ENCODE peak calls at places on chromosomes 3 and 15, in four cellular contexts. One of them, this sample, is unnamed.

GRCh38 chr15:73782339-73782979 is 29.3 kb upstream of the INSYN1 start:
- DNase-seq in B cell: no peak
- DNase-seq in stimulated activated CD4-positive, alpha-beta T cell treated with anti-CD3 and anti-CD28 coated beads, TNF-alpha, amount 100 ng/mL, for 24 hours: no peak
- DNase-seq in hypothalamus: no peak
- DNase-seq in this sample: no peak

GRCh38 chr3:10783360-10784346 is 32.4 kb upstream of the SLC6A11 start:
- DNase-seq in B cell: peak; percentile 38
- DNase-seq in stimulated activated CD4-positive, alpha-beta T cell treated with anti-CD3 and anti-CD28 coated beads, TNF-alpha, amount 100 ng/mL, for 24 hours: no peak
- DNase-seq in hypothalamus: no peak
- DNase-seq in this sample: no peak

GRCh38 chr3:15923640-15924405 is 126.0 kb upstream of the ANKRD28 start:
- DNase-seq in B cell: no peak
- DNase-seq in stimulated activated CD4-positive, alpha-beta T cell treated with anti-CD3 and anti-CD28 coated beads, TNF-alpha, amount 100 ng/mL, for 24 hours: no peak
- DNase-seq in hypothalamus: no peak
- DNase-seq in this sample: no peak

GRCh38 chr3:60314064-60314463 is 937.2 kb downstream of the FHIT start:
- DNase-seq in B cell: no peak
- DNase-seq in stimulated activated CD4-positive, alpha-beta T cell treated with anti-CD3 and anti-CD28 coated beads, TNF-alpha, amount 100 ng/mL, for 24 hours: no peak
- DNase-seq in hypothalamus: no peak
- DNase-seq in this sample: no peak

GRCh38 chr3:59836525-59836924 is 786.7 kb upstream of the CFAP20DC start:
- DNase-seq in B cell: no peak
- DNase-seq in stimulated activated CD4-positive, alpha-beta T cell treated with anti-CD3 and anti-CD28 coated beads, TNF-alpha, amount 100 ng/mL, for 24 hours: no peak
- DNase-seq in hypothalamus: no peak
- DNase-seq in this sample: no peak

GRCh38 chr15:39743611-39744010 is 39.0 kb downstream of the FSIP1 start:
- DNase-seq in B cell: no peak
- DNase-seq in stimulated activated CD4-positive, alpha-beta T cell treated with anti-CD3 and anti-CD28 coated beads, TNF-alpha, amount 100 ng/mL, for 24 hours: no peak
- DNase-seq in hypothalamus: no peak
- DNase-seq in this sample: no peak

GRCh38 chr3:166608132-166608531 is 770.9 kb upstream of the BCHE start:
- DNase-seq in B cell: no peak
- DNase-seq in stimulated activated CD4-positive, alpha-beta T cell treated with anti-CD3 and anti-CD28 coated beads, TNF-alpha, amount 100 ng/mL, for 24 hours: no peak
- DNase-seq in hypothalamus: no peak
- DNase-seq in this sample: no peak

GRCh38 chr15:83398591-83398990 is 48.5 kb upstream of the SH3GL3 start:
- DNase-seq in B cell: no peak
- DNase-seq in stimulated activated CD4-positive, alpha-beta T cell treated with anti-CD3 and anti-CD28 coated beads, TNF-alpha, amount 100 ng/mL, for 24 hours: no peak
- DNase-seq in hypothalamus: no peak
- DNase-seq in this sample: no peak

GRCh38 chr3:58191361-58191991 is 19.3 kb downstream of the DNASE1L3 start:
- DNase-seq in B cell: no peak
- DNase-seq in stimulated activated CD4-positive, alpha-beta T cell treated with anti-CD3 and anti-CD28 coated beads, TNF-alpha, amount 100 ng/mL, for 24 hours: no peak
- DNase-seq in hypothalamus: no peak
- DNase-seq in this sample: no peak

GRCh38 chr3:128851601-128852000 is 27.8 kb upstream of the ACAD9 start:
- DNase-seq in B cell: no peak
- DNase-seq in stimulated activated CD4-positive, alpha-beta T cell treated with anti-CD3 and anti-CD28 coated beads, TNF-alpha, amount 100 ng/mL, for 24 hours: no peak
- DNase-seq in hypothalamus: no peak
- DNase-seq in this sample: no peak

GRCh38 chr3:97384581-97384980 is 380.0 kb upstream of the ARL6 start:
- DNase-seq in B cell: no peak
- DNase-seq in stimulated activated CD4-positive, alpha-beta T cell treated with anti-CD3 and anti-CD28 coated beads, TNF-alpha, amount 100 ng/mL, for 24 hours: no peak
- DNase-seq in hypothalamus: no peak
- DNase-seq in this sample: no peak

GRCh38 chr3:58074997-58075396 is 66.8 kb downstream of the FLNB start:
- DNase-seq in B cell: no peak
- DNase-seq in stimulated activated CD4-positive, alpha-beta T cell treated with anti-CD3 and anti-CD28 coated beads, TNF-alpha, amount 100 ng/mL, for 24 hours: peak; percentile 11
- DNase-seq in hypothalamus: no peak
- DNase-seq in this sample: no peak

GRCh38 chr3:109195812-109196211 is 59.3 kb downstream of the C3orf85 start:
- DNase-seq in B cell: no peak
- DNase-seq in stimulated activated CD4-positive, alpha-beta T cell treated with anti-CD3 and anti-CD28 coated beads, TNF-alpha, amount 100 ng/mL, for 24 hours: no peak
- DNase-seq in hypothalamus: no peak
- DNase-seq in this sample: no peak

GRCh38 chr3:57805674-57806073 is 49.6 kb downstream of the SLMAP start:
- DNase-seq in B cell: no peak
- DNase-seq in stimulated activated CD4-positive, alpha-beta T cell treated with anti-CD3 and anti-CD28 coated beads, TNF-alpha, amount 100 ng/mL, for 24 hours: no peak
- DNase-seq in hypothalamus: no peak
- DNase-seq in this sample: no peak

GRCh38 chr3:119294889-119295769 is 946 bp downstream of the ARHGAP31 start:
- DNase-seq in B cell: peak; percentile 61
- DNase-seq in stimulated activated CD4-positive, alpha-beta T cell treated with anti-CD3 and anti-CD28 coated beads, TNF-alpha, amount 100 ng/mL, for 24 hours: peak; percentile 49
- DNase-seq in hypothalamus: peak; percentile 44
- DNase-seq in this sample: peak; percentile 50

GRCh38 chr3:64345351-64345750 is 120.1 kb upstream of the PRICKLE2 start:
- DNase-seq in B cell: no peak
- DNase-seq in stimulated activated CD4-positive, alpha-beta T cell treated with anti-CD3 and anti-CD28 coated beads, TNF-alpha, amount 100 ng/mL, for 24 hours: no peak
- DNase-seq in hypothalamus: no peak
- DNase-seq in this sample: no peak

GRCh38 chr3:133892546-133893231 is 3.0 kb downstream of the RAB6B start:
- DNase-seq in B cell: no peak
- DNase-seq in stimulated activated CD4-positive, alpha-beta T cell treated with anti-CD3 and anti-CD28 coated beads, TNF-alpha, amount 100 ng/mL, for 24 hours: no peak
- DNase-seq in hypothalamus: no peak
- DNase-seq in this sample: no peak

GRCh38 chr15:22262613-22263020 is 182.3 kb downstream of the OR4M2 start:
- DNase-seq in B cell: no peak
- DNase-seq in stimulated activated CD4-positive, alpha-beta T cell treated with anti-CD3 and anti-CD28 coated beads, TNF-alpha, amount 100 ng/mL, for 24 hours: peak; percentile 41
- DNase-seq in hypothalamus: no peak
- DNase-seq in this sample: no peak

GRCh38 chr15:59595434-59595915 is 16.1 kb upstream of the GCNT3 start:
- DNase-seq in B cell: no peak
- DNase-seq in stimulated activated CD4-positive, alpha-beta T cell treated with anti-CD3 and anti-CD28 coated beads, TNF-alpha, amount 100 ng/mL, for 24 hours: no peak
- DNase-seq in hypothalamus: no peak
- DNase-seq in this sample: no peak

GRCh38 chr3:139394116-139394515 is 4.7 kb upstream of the COPB2 start:
- DNase-seq in B cell: no peak
- DNase-seq in stimulated activated CD4-positive, alpha-beta T cell treated with anti-CD3 and anti-CD28 coated beads, TNF-alpha, amount 100 ng/mL, for 24 hours: no peak
- DNase-seq in hypothalamus: no peak
- DNase-seq in this sample: no peak

GRCh38 chr3:138781012-138781470 is 53.7 kb downstream of the PIK3CB start:
- DNase-seq in B cell: no peak
- DNase-seq in stimulated activated CD4-positive, alpha-beta T cell treated with anti-CD3 and anti-CD28 coated beads, TNF-alpha, amount 100 ng/mL, for 24 hours: no peak
- DNase-seq in hypothalamus: no peak
- DNase-seq in this sample: no peak

GRCh38 chr15:47184003-47184404 is 533.3 kb upstream of the SEMA6D start:
- DNase-seq in B cell: no peak
- DNase-seq in stimulated activated CD4-positive, alpha-beta T cell treated with anti-CD3 and anti-CD28 coated beads, TNF-alpha, amount 100 ng/mL, for 24 hours: no peak
- DNase-seq in hypothalamus: no peak
- DNase-seq in this sample: no peak

GRCh38 chr3:185582871-185583270 is 3.2 kb upstream of the SENP2 start:
- DNase-seq in B cell: no peak
- DNase-seq in stimulated activated CD4-positive, alpha-beta T cell treated with anti-CD3 and anti-CD28 coated beads, TNF-alpha, amount 100 ng/mL, for 24 hours: no peak
- DNase-seq in hypothalamus: no peak
- DNase-seq in this sample: no peak

GRCh38 chr3:13214847-13215472 is 141.7 kb upstream of the IQSEC1 start:
- DNase-seq in B cell: no peak
- DNase-seq in stimulated activated CD4-positive, alpha-beta T cell treated with anti-CD3 and anti-CD28 coated beads, TNF-alpha, amount 100 ng/mL, for 24 hours: no peak
- DNase-seq in hypothalamus: no peak
- DNase-seq in this sample: no peak

GRCh38 chr3:129615751-129616281 is 9.3 kb upstream of the PLXND1 start:
- DNase-seq in B cell: no peak
- DNase-seq in stimulated activated CD4-positive, alpha-beta T cell treated with anti-CD3 and anti-CD28 coated beads, TNF-alpha, amount 100 ng/mL, for 24 hours: no peak
- DNase-seq in hypothalamus: no peak
- DNase-seq in this sample: no peak

GRCh38 chr15:24832282-24832681 is 122.5 kb upstream of the SNRPN start:
- DNase-seq in B cell: no peak
- DNase-seq in stimulated activated CD4-positive, alpha-beta T cell treated with anti-CD3 and anti-CD28 coated beads, TNF-alpha, amount 100 ng/mL, for 24 hours: no peak
- DNase-seq in hypothalamus: no peak
- DNase-seq in this sample: no peak

GRCh38 chr3:112319516-112320276 is 13.3 kb upstream of the CD200 start:
- DNase-seq in B cell: no peak
- DNase-seq in stimulated activated CD4-positive, alpha-beta T cell treated with anti-CD3 and anti-CD28 coated beads, TNF-alpha, amount 100 ng/mL, for 24 hours: no peak
- DNase-seq in hypothalamus: no peak
- DNase-seq in this sample: no peak

GRCh38 chr3:126932188-126932931 is 50.6 kb upstream of the PLXNA1 start:
- DNase-seq in B cell: no peak
- DNase-seq in stimulated activated CD4-positive, alpha-beta T cell treated with anti-CD3 and anti-CD28 coated beads, TNF-alpha, amount 100 ng/mL, for 24 hours: no peak
- DNase-seq in hypothalamus: no peak
- DNase-seq in this sample: no peak

GRCh38 chr15:59160880-59161593 is 45.6 kb upstream of the LDHAL6B start:
- DNase-seq in B cell: peak; percentile 33
- DNase-seq in stimulated activated CD4-positive, alpha-beta T cell treated with anti-CD3 and anti-CD28 coated beads, TNF-alpha, amount 100 ng/mL, for 24 hours: peak; percentile 12
- DNase-seq in hypothalamus: no peak
- DNase-seq in this sample: no peak

GRCh38 chr3:66490214-66490613 is 10.6 kb downstream of the LRIG1 start:
- DNase-seq in B cell: no peak
- DNase-seq in stimulated activated CD4-positive, alpha-beta T cell treated with anti-CD3 and anti-CD28 coated beads, TNF-alpha, amount 100 ng/mL, for 24 hours: no peak
- DNase-seq in hypothalamus: no peak
- DNase-seq in this sample: no peak

GRCh38 chr3:105866656-105867653 is 1.9 kb downstream of the CBLB start:
- DNase-seq in B cell: no peak
- DNase-seq in stimulated activated CD4-positive, alpha-beta T cell treated with anti-CD3 and anti-CD28 coated beads, TNF-alpha, amount 100 ng/mL, for 24 hours: no peak
- DNase-seq in hypothalamus: peak; percentile 2
- DNase-seq in this sample: no peak

GRCh38 chr3:61264281-61264680 is 13.0 kb upstream of the FHIT start:
- DNase-seq in B cell: no peak
- DNase-seq in stimulated activated CD4-positive, alpha-beta T cell treated with anti-CD3 and anti-CD28 coated beads, TNF-alpha, amount 100 ng/mL, for 24 hours: no peak
- DNase-seq in hypothalamus: no peak
- DNase-seq in this sample: no peak

GRCh38 chr3:78287085-78287484 is 1247.2 kb downstream of the ROBO2 start:
- DNase-seq in B cell: no peak
- DNase-seq in stimulated activated CD4-positive, alpha-beta T cell treated with anti-CD3 and anti-CD28 coated beads, TNF-alpha, amount 100 ng/mL, for 24 hours: no peak
- DNase-seq in hypothalamus: no peak
- DNase-seq in this sample: no peak

GRCh38 chr3:102699819-102700140 is 265.0 kb downstream of the ZPLD1 start:
- DNase-seq in B cell: no peak
- DNase-seq in stimulated activated CD4-positive, alpha-beta T cell treated with anti-CD3 and anti-CD28 coated beads, TNF-alpha, amount 100 ng/mL, for 24 hours: no peak
- DNase-seq in hypothalamus: no peak
- DNase-seq in this sample: no peak

GRCh38 chr15:98311566-98312188 is 336.7 kb upstream of the IGF1R start:
- DNase-seq in B cell: peak; percentile 56
- DNase-seq in stimulated activated CD4-positive, alpha-beta T cell treated with anti-CD3 and anti-CD28 coated beads, TNF-alpha, amount 100 ng/mL, for 24 hours: peak; percentile 61
- DNase-seq in hypothalamus: peak; percentile 45
- DNase-seq in this sample: peak; percentile 29

This sample was measured in nucleus accumbens.